ENCODE peak calls at places on chromosomes 11 and 22, in ten cellular contexts. Y is prostate gland; B is coronary artery; V is aorta; L is CD8-positive, alpha-beta memory T cell; G is substantia nigra; F is fibroblast of lung; P is gastrocnemius medialis; H is uterus; Q is RWPE1. R is an unnamed sample.

GRCh38 chr11:15266999-15267398 is 152.3 kb downstream of the INSC start:
- DNase-seq in Y (no peak), B (no peak), V (no peak), L (no peak), G (no peak), F (no peak), P (no peak), H (no peak), Q (no peak), R (no peak)

GRCh38 chr11:120562806-120563425 is 51.4 kb downstream of the GRIK4 start:
- DNase-seq in Y (no peak), B (no peak), V (peak), L (no peak), G (no peak), F (peak), P (no peak), H (no peak), Q (no peak), R (no peak)

GRCh38 chr11:43503417-43503816 is 144.7 kb downstream of the TTC17 start:
- DNase-seq in Y (no peak), B (no peak), V (no peak), L (no peak), G (no peak), F (no peak), P (no peak), H (no peak), Q (no peak), R (no peak)

GRCh38 chr11:125166347-125166841 is 1.8 kb downstream of the PKNOX2 start:
- DNase-seq in Y (no peak), B (no peak), V (peak), L (no peak), G (no peak), F (peak), P (peak), H (no peak), Q (no peak), R (peak)

GRCh38 chr11:130431337-130431773 is 2.9 kb upstream of the ADAMTS8 start:
- DNase-seq in Y (peak), B (no peak), V (peak), L (peak), G (peak), F (peak), P (peak), H (peak), Q (peak), R (peak)

GRCh38 chr11:126839496-126839895 is 161.1 kb downstream of the KIRREL3 start:
- DNase-seq in Y (no peak), B (no peak), V (no peak), L (no peak), G (no peak), F (peak), P (no peak), H (no peak), Q (no peak), R (no peak)

GRCh38 chr11:108887436-108888238 is 222.8 kb downstream of the DDX10 start:
- DNase-seq in Y (no peak), B (no peak), V (no peak), L (no peak), G (no peak), F (peak), P (no peak), H (no peak), Q (no peak), R (no peak)

GRCh38 chr11:45503311-45503710 is 162.1 kb downstream of the CHST1 start:
- DNase-seq in Y (no peak), B (peak), V (no peak), L (no peak), G (no peak), F (no peak), P (no peak), H (no peak), Q (no peak), R (no peak)

GRCh38 chr22:17890245-17890671 is 116.0 kb upstream of the BID start:
- DNase-seq in Y (no peak), B (no peak), V (no peak), L (no peak), G (no peak), F (no peak), P (peak), H (no peak), Q (peak), R (no peak)

GRCh38 chr11:128061321-128061871 is 526.0 kb downstream of the ETS1 start:
- DNase-seq in Y (peak), B (no peak), V (no peak), L (no peak), G (no peak), F (peak), P (no peak), H (no peak), Q (no peak), R (no peak)

GRCh38 chr11:88301478-88302140 is 35.9 kb downstream of the CTSC start:
- DNase-seq in Y (no peak), B (no peak), V (no peak), L (no peak), G (no peak), F (peak), P (no peak), H (no peak), Q (no peak), R (no peak)

GRCh38 chr22:17692841-17693240 is 54.3 kb downstream of the BCL2L13 start:
- DNase-seq in Y (no peak), B (no peak), V (no peak), L (no peak), G (no peak), F (no peak), P (no peak), H (no peak), Q (no peak), R (no peak)

GRCh38 chr22:37996515-37997246 is 12.3 kb upstream of the SOX10 start:
- DNase-seq in Y (no peak), B (no peak), V (no peak), L (no peak), G (no peak), F (no peak), P (no peak), H (no peak), Q (no peak), R (no peak)

GRCh38 chr11:110675548-110675947 is 36.7 kb downstream of the ARHGAP20 start:
- DNase-seq in Y (no peak), B (no peak), V (no peak), L (no peak), G (no peak), F (no peak), P (no peak), H (no peak), Q (no peak), R (no peak)

GRCh38 chr11:112163875-112164521 is at the start of gene IL18:
- DNase-seq in Y (no peak), B (no peak), V (no peak), L (no peak), G (no peak), F (peak), P (peak), H (no peak), Q (peak), R (peak)

GRCh38 chr11:12205330-12205729 is 94.9 kb downstream of the MICAL2 start:
- DNase-seq in Y (no peak), B (no peak), V (no peak), L (no peak), G (no peak), F (peak), P (no peak), H (no peak), Q (no peak), R (no peak)

GRCh38 chr11:9688716-9689511 is 25.0 kb downstream of the SWAP70 start:
- DNase-seq in Y (peak), B (no peak), V (no peak), L (no peak), G (peak), F (peak), P (no peak), H (no peak), Q (peak), R (no peak)

GRCh38 chr22:20435436-20436308 is 2.0 kb downstream of the SCARF2 start:
- DNase-seq in Y (no peak), B (no peak), V (peak), L (peak), G (no peak), F (no peak), P (no peak), H (no peak), Q (no peak), R (no peak)

GRCh38 chr11:650482-650881 is 13.4 kb downstream of the DRD4 start:
- DNase-seq in Y (no peak), B (no peak), V (no peak), L (no peak), G (no peak), F (no peak), P (no peak), H (no peak), Q (no peak), R (no peak)

GRCh38 chr11:18844753-18845367 is 53.3 kb upstream of the PTPN5 start:
- DNase-seq in Y (no peak), B (no peak), V (no peak), L (no peak), G (no peak), F (peak), P (no peak), H (no peak), Q (peak), R (no peak)

GRCh38 chr11:14544611-14545010 is 24.4 kb upstream of the PSMA1 start:
- DNase-seq in Y (no peak), B (no peak), V (no peak), L (no peak), G (no peak), F (no peak), P (no peak), H (no peak), Q (no peak), R (no peak)

GRCh38 chr22:22072169-22072836 is 89.7 kb upstream of the TOP3B start:
- DNase-seq in Y (no peak), B (peak), V (no peak), L (no peak), G (no peak), F (no peak), P (no peak), H (no peak), Q (no peak), R (no peak)

GRCh38 chr22:19882446-19883381 is 28.0 kb upstream of the GNB1L start:
- DNase-seq in Y (no peak), B (peak), V (peak), L (no peak), G (no peak), F (no peak), P (no peak), H (peak), Q (no peak), R (no peak)

GRCh38 chr11:112229746-112230433 is 3.7 kb downstream of the PTS start:
- DNase-seq in Y (no peak), B (no peak), V (no peak), L (no peak), G (no peak), F (peak), P (no peak), H (no peak), Q (no peak), R (no peak)

GRCh38 chr11:128471138-128471661 is 116.2 kb downstream of the ETS1 start:
- DNase-seq in Y (no peak), B (no peak), V (no peak), L (peak), G (no peak), F (no peak), P (no peak), H (no peak), Q (no peak), R (peak)

GRCh38 chr11:17561111-17561415 is 14.0 kb downstream of the OTOG start:
- DNase-seq in Y (no peak), B (no peak), V (peak), L (no peak), G (no peak), F (no peak), P (no peak), H (no peak), Q (no peak), R (no peak)

GRCh38 chr11:36340909-36341308 is 44.8 kb downstream of the PRR5L start:
- DNase-seq in Y (no peak), B (no peak), V (no peak), L (no peak), G (no peak), F (no peak), P (no peak), H (no peak), Q (no peak), R (no peak)

GRCh38 chr11:13343931-13344717 is 66.5 kb downstream of the BMAL1 start:
- DNase-seq in Y (peak), B (no peak), V (no peak), L (peak), G (peak), F (peak), P (peak), H (peak), Q (peak), R (peak)

GRCh38 chr22:20063271-20064139 is 16.5 kb upstream of the DGCR8 start:
- DNase-seq in Y (no peak), B (no peak), V (peak), L (no peak), G (no peak), F (no peak), P (peak), H (no peak), Q (no peak), R (no peak)

GRCh38 chr11:66866420-66867010 is 9.7 kb downstream of the LRFN4 start:
- DNase-seq in Y (no peak), B (no peak), V (no peak), L (no peak), G (no peak), F (no peak), P (no peak), H (no peak), Q (no peak), R (no peak)
- H3K27ac ChIP-seq in Y (no peak), B (no peak), V (no peak), L (no peak), G (no peak), F (no peak), P (no peak), H (no peak), Q (peak), R (no peak)

GRCh38 chr22:24599514-24599913 is 3.5 kb upstream of the GGT1 start:
- DNase-seq in Y (no peak), B (no peak), V (peak), L (no peak), G (no peak), F (no peak), P (no peak), H (no peak), Q (no peak), R (no peak)

GRCh38 chr22:24595863-24596262 is 3.0 kb upstream of the LRRC75B start:
- DNase-seq in Y (peak), B (no peak), V (peak), L (no peak), G (no peak), F (no peak), P (no peak), H (no peak), Q (no peak), R (peak)

DNA sequence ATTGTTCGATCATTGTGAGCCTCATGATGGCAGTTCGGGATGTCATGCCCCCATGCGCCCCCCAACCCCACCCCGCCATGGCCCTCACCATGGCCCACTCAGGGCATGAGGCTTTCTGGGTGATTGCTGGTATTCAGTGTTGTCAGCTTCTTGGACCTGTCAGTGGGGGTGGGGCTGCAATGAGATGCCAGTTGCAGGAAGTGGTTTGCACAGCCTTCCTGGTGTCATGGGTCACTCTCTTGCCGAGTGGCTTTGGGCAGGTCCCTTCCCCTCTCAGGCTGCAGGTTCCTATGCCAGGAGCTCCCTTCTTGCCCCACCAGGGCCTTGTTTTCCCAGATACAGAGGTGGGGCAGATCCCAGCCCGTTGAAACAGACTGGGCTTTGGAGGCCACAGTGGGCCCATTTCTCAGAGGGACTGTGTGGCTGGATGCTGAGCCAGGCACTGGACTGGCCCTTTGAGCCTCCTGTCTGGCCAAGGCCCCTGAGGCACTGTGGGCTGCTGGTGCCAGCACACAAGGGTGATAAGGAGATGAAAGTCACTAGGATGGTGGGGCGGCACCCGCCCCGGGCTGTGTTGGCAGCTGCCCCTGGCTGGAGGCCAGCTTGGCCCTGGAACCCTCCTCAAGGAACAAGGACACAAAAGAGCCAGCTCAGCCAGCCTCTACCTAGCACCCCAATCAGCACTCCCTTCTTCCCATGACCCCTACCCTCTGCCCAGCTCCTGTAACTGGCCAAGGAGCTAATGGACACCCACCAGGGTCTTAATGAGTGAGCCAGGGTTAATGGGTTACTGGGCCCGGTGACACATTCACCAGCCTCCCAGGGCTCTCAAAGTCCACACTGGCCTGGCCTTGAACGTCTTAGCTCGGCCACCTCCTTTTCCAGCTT is 1.5 kb upstream of the GGT1 start:
- DNase-seq in Y (no peak), B (no peak), V (peak), L (peak), G (no peak), F (no peak), P (no peak), H (no peak), Q (no peak), R (peak)
- H3K27ac ChIP-seq in Y (no peak), B (no peak), V (no peak), L (no peak), G (no peak), F (no peak), P (no peak), H (no peak), Q (no peak), R (peak)

GRCh38 chr11:119338946-119339580 is 1.6 kb downstream of the C1QTNF5 start:
- DNase-seq in Y (no peak), B (no peak), V (no peak), L (no peak), G (no peak), F (no peak), P (peak), H (no peak), Q (no peak), R (no peak)
- H3K27ac ChIP-seq in Y (no peak), B (peak), V (no peak), L (no peak), G (peak), F (peak), P (peak), H (peak), Q (peak), R (peak)

DNA sequence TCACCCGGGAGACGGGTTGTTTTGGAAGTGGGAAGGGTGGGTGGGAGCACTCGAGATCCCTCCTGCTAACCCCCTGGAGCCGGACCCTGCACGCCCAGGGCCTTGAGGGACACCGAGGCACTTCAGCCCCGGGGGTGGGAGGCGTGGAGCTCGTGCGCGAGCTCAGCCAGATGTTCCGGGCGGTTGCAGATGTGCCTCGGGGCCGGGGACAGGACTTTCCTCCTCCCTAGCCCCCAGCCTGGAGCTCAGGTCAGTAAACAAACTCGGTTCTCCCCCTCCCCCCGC is 3.3 kb upstream of the WNT11 start:
- DNase-seq in Y (no peak), B (no peak), V (no peak), L (no peak), G (no peak), F (no peak), P (no peak), H (no peak), Q (no peak), R (no peak)
- H3K27ac ChIP-seq in Y (no peak), B (no peak), V (no peak), L (no peak), G (no peak), F (no peak), P (peak), H (peak), Q (no peak), R (peak)

DNA sequence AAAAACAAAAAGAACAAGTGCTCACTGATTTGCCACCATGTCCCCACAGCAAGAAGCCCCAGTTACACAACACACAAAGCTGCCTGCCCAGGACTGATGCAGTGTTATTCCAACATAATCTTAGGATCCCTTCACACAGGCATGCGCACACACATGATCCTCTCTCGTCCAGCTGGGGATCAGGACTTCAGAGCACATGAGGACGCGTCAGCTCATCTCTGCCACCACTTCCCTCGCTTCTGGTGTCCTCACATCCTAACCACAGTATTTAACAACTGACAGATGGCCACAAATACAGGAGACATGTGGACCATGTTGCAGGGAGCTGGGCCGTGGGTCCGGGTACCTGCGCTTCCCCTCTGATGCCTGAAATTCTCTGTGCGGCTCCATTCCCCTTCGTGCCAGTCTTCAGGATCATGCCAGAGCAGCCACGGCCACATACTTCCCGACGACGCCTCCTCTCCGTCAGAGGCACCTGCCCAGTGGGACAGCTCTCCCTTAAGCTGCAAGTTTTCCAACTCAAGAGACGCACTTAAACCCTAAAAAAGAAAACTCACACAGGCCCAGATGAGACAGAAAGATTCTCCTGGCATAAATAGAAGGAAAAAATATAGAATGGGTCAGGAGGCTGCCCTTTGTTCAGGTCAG is 68.3 kb downstream of the PACSIN2 start:
- DNase-seq in Y (no peak), B (no peak), V (peak), L (no peak), G (no peak), F (no peak), P (peak), H (no peak), Q (no peak), R (no peak)
- H3K27ac ChIP-seq in Y (peak), B (peak), V (no peak), L (no peak), G (peak), F (no peak), P (peak), H (peak), Q (peak), R (peak)

GRCh38 chr11:122139595-122139866 is 23.5 kb upstream of the BLID start:
- DNase-seq in Y (no peak), B (no peak), V (no peak), L (no peak), G (no peak), F (peak), P (no peak), H (no peak), Q (no peak), R (no peak)
- H3K27ac ChIP-seq in Y (no peak), B (no peak), V (peak), L (no peak), G (no peak), F (peak), P (no peak), H (peak), Q (peak), R (no peak)

DNA sequence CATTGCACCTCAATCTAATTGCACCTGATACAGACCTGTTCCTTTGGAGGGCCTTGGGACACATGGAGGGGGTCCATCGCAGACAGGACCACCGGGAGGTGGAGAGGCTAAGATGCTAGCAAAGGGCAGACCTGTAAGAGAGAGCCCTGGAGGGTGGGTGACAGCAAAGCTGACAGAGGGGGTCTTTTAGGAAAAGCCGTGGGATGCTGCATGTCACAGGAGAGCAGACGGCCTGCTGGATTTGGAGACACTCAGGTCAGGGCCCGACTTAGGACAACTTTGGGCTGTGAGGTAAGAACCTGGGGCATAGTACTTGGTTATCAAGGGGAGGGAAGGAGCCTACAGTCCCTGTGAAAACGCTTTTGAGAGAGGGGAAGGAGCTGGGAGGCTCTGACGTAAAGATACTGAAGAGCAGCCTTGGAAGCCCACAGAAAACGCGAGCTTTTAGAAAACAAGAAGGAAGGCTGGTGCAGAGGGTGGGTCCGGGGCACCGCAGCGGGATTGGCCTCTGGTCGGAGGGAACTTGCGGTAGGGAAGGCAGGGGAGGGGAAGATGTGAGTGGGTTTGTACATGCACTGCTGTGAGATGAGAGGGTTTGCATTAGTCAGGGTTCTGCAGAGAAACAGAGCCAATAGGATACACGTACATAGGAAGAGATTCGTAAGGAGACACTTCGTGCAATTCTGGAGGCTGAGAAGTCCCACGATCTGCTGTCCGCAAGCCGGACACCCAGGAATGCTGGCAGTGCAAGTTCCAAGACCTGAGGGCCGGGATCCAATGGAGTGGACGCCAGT is 868.5 kb downstream of the TBC1D22A start:
- DNase-seq in Y (no peak), B (no peak), V (no peak), L (no peak), G (no peak), F (no peak), P (no peak), H (no peak), Q (no peak), R (no peak)
- H3K27ac ChIP-seq in Y (no peak), B (no peak), V (no peak), L (no peak), G (no peak), F (no peak), P (no peak), H (no peak), Q (no peak), R (no peak)

R was measured in thyroid gland.